ENCODE peak calls at places on chromosomes 11 and 22, in nine cellular contexts. I is H54; Y is breast epithelium; P is stimulated activated CD4-positive, alpha-beta T cell treated with anti-CD3 and anti-CD28 coated beads, Interleukin-1b, Interleukin-23, amount 100 ng/mL, for 1 hour; R is astrocyte of the cerebellum; M is mammary epithelial cell; N is ELR; K is foreskin fibroblast; D is non-pigmented ciliary epithelial cell. A is an unnamed sample.

GRCh38 chr22:38456272-38456837 is 1.4 kb upstream of the KCNJ4 start:
- DNase-seq in I (no peak), Y (no peak), P (no peak), R (no peak), M (no peak), N (no peak), K (no peak), D (no peak), A (no peak)

GRCh38 chr11:107397357-107397756 is 60.3 kb downstream of the CWF19L2 start:
- DNase-seq in I (no peak), Y (no peak), P (no peak), R (no peak), M (peak; percentile 19), N (no peak), K (no peak), D (no peak), A (no peak)

GRCh38 chr11:123405123-123405592 is 24.9 kb upstream of the GRAMD1B start:
- DNase-seq in I (no peak), Y (no peak), P (no peak), R (no peak), M (peak; percentile 2), N (no peak), K (no peak), D (no peak), A (no peak)

GRCh38 chr11:59556883-59557205 is 45.5 kb downstream of the OR4D9 start:
- DNase-seq in I (no peak), Y (no peak), P (no peak), R (no peak), M (no peak), N (peak; percentile 65), K (no peak), D (no peak), A (no peak)

GRCh38 chr22:35540600-35541253 is at the start of gene RASD2:
- DNase-seq in I (peak; percentile 62), Y (peak; percentile 38), P (no peak), R (no peak), M (peak; percentile 40), N (peak; percentile 47), K (no peak), D (no peak), A (no peak)

GRCh38 chr22:11253000-11253511 is 4274.9 kb upstream of the OR11H1 start:
- DNase-seq in I (no peak), Y (no peak), P (no peak), R (no peak), M (no peak), N (no peak), K (no peak), D (no peak), A (no peak)

GRCh38 chr11:723120-723883 is 17.3 kb downstream of the EPS8L2 start:
- DNase-seq in I (no peak), Y (no peak), P (no peak), R (peak; percentile 49), M (peak; percentile 32), N (peak; percentile 68), K (no peak), D (peak; percentile 36), A (peak; percentile 47)

GRCh38 chr22:16925407-16925966 is 82.5 kb downstream of the GAB4 start:
- DNase-seq in I (no peak), Y (no peak), P (no peak), R (no peak), M (no peak), N (no peak), K (no peak), D (no peak), A (no peak)